ENCODE peak calls at places on chromosome 19, in six cellular contexts. W is upper lobe of right lung, A is HFF-Myc, H is sigmoid colon, N is pancreas, U is A549. D is an unnamed sample.

GRCh38 chr19:22783651-22784050 is 300 bp downstream of the ZNF99 start:
- DNase-seq in U (no peak), W (no peak), A (no peak), N (no peak), H (no peak), D (no peak)

GRCh38 chr19:7348587-7349230 is at the start of gene ARHGEF18:
- DNase-seq in N (no peak), A (no peak), U (no peak), W (peak), H (peak), D (no peak)

GRCh38 chr19:10510301-10510802 is 6.9 kb downstream of the S1PR5 start:
- DNase-seq in N (no peak), U (peak), W (no peak), H (no peak), A (no peak), D (no peak)

GRCh38 chr19:3652422-3652821 is 25.8 kb upstream of the CACTIN start:
- DNase-seq in U (no peak), H (no peak), N (no peak), A (no peak), W (no peak), D (no peak)

GRCh38 chr19:51016798-51017683 is 2.5 kb downstream of the KLK10 start:
- DNase-seq in A (peak), H (no peak), U (peak), N (peak), W (no peak), D (no peak)

GRCh38 chr19:48455171-48455907 is at the start of gene KCNJ14:
- DNase-seq in A (no peak), W (no peak), N (no peak), H (no peak), U (no peak), D (no peak)

GRCh38 chr19:23887642-23888041 is 27.0 kb upstream of the ZNF726 start:
- DNase-seq in N (no peak), H (no peak), U (no peak), W (no peak), A (no peak), D (no peak)

GRCh38 chr19:10808937-10809655 is 26.9 kb downstream of the TMED1 start:
- DNase-seq in N (no peak), U (no peak), W (no peak), A (no peak), H (no peak), D (no peak)

GRCh38 chr19:57559008-57559403 is 657 bp downstream of the ZNF550 start:
- DNase-seq in A (no peak), N (no peak), H (no peak), U (peak), W (no peak), D (no peak)

GRCh38 chr19:24140099-24140498 is 53.1 kb downstream of the ZNF254 start:
- DNase-seq in A (peak), U (no peak), W (no peak), H (no peak), N (no peak), D (peak)

GRCh38 chr19:45913874-45914830 is at the start of gene NANOS2:
- DNase-seq in A (no peak), H (no peak), N (no peak), W (no peak), U (no peak), D (no peak)

GRCh38 chr19:18809149-18809978 is 18.3 kb upstream of the COMP start:
- DNase-seq in H (peak), W (no peak), U (no peak), A (no peak), N (no peak), D (peak)

GRCh38 chr19:52734340-52734892 is 428 bp downstream of the ZNF611 start:
- DNase-seq in U (no peak), H (peak), A (no peak), N (no peak), W (no peak), D (no peak)

GRCh38 chr19:17172624-17173345 is 42.4 kb upstream of the USE1 start:
- DNase-seq in U (no peak), H (no peak), W (no peak), A (no peak), N (no peak), D (no peak)
- TF ChIP-seq CTCF in U (no peak), H (no peak), W (no peak), A (no peak), N (no peak), D (no peak)

DNA sequence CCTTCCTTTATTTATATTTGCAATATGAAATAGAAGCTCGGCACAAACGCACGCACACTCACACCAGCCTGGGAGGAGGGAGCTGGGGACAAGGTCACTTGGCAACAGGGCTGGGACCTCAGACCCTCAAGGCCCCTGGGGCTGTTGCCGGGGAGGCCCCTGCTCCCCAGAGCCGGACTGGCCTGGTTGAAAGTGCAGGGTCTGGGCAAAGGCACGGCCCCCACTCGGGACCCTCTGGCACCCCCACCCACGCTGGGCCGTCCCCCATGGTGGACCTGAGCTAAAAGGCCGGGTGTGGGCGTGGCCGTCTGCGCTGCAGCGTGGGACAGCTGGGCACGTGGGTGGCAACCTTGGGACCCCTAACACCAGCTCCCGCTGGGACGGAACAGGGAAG is 1.2 kb upstream of the TMEM86B start:
- DNase-seq in U (no peak), N (no peak), W (no peak), H (no peak), A (no peak), D (no peak)
- H3K4me3 ChIP-seq in U (no peak), N (no peak), W (no peak), H (no peak), A (no peak), D (no peak)

GRCh38 chr19:29672933-29673336 is 7.7 kb downstream of the PLEKHF1 start:
- DNase-seq in W (peak), A (no peak), U (no peak), H (peak), N (no peak), D (no peak)

GRCh38 chr19:29672319-29672932 is 7.2 kb downstream of the PLEKHF1 start:
- DNase-seq in H (peak), A (no peak), U (no peak), N (no peak), W (peak), D (no peak)

GRCh38 chr19:29673451-29674371 is 8.4 kb downstream of the PLEKHF1 start:
- DNase-seq in N (no peak), W (peak), A (no peak), H (peak), U (no peak), D (no peak)

GRCh38 chr19:29670255-29670654 is 5.0 kb downstream of the PLEKHF1 start:
- DNase-seq in N (no peak), U (no peak), A (no peak), W (no peak), H (no peak), D (no peak)

DNA sequence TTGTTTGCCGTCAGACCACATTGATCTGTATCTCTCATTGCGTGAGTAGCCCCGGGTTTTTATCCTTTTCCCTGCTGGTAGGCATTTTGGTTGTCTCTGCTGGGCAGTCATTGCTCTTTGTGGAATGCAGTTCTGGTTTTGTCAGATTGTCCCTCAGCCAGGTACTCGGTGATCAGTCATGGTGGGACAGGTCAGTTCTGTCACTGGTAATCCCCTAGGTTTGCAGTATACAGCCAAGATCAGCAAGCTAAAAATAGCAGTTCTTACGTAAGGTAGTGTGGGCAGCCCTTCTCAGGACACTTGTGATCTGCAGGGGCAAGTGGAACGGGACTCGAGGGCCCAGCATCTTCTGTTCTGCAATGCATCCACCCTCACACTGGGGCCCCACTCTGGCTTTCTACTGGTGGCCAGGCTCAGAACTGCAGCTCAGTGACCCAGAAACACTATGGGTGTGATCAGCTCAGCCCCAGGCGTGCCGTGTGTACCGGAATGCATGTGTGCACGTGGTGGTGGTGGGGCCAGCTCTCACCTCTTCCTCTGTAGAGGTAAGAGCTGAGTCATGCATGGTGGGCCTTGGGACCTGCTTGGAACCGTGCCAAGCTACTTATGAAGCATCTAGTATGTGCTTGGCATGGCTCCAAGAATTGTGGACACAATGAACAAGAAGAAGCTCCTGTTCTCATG is 6.3 kb downstream of the PLEKHF1 start:
- DNase-seq in U (no peak), H (peak), N (no peak), A (no peak), W (peak), D (no peak)
- TF ChIP-seq CTCF in U (no peak), H (no peak), N (no peak), A (peak), W (peak), D (peak)

DNA sequence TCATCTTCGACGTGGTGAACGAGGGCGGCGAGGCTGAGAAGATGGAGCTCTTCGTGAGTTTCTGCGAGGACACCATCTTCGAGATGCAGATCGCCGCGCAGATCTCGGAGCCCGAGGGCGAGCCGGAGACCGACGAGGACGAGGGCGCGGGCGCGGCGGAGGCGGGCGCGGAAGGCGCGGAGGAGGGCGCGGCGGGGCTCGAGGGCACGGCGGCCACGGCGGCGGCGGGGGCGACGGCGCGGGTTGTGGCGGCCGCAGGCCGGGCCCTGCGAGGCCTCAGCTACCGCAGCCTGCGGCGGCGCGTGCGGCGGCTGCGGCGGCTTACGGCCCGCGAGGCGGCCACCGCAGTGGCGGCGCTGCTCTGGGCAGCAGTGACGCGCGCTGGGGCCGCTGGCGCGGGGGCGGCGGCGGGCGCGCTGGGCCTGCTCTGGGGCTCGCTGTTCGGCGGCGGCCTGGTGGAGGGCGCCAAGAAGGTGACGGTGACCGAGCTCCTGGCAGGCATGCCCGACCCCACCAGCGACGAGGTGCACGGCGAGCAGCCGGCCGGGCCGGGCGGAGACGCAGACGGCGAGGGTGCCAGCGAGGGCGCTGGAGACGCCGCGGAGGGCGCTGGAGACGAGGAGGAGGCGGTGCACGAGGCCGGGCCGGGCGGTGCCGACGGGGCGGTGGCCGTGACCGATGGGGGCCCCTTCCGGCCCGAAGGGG is 52.6 kb downstream of the MAP4K1 start:
- DNase-seq in U (no peak), H (no peak), A (no peak), N (no peak), W (peak), D (no peak)
- H3K4me3 ChIP-seq in U (peak), H (no peak), A (no peak), N (no peak), W (peak), D (no peak)